ENCODE peak calls at places on chromosomes 4 and X, in six cellular contexts. N is right lobe of liver, H is spleen, V is uterus, K is endothelial cell of umbilical vein, T is adrenal gland. L is an unnamed sample. For H3K4me1, the result is how much of the 10 kb centered on the place peaks cover.

GRCh38 chr4:73609688-73610087 is 10.5 kb downstream of the RASSF6 start:
- DNase-seq in N (no peak), H (no peak), V (no peak), K (peak), T (no peak), L (no peak)

GRCh38 chrX:16517206-16517605 is 132.8 kb upstream of the S100G start:
- DNase-seq in N (no peak), H (no peak), V (no peak), K (no peak), T (no peak), L (no peak)

GRCh38 chr4:109979932-109980717 is 67.4 kb downstream of the EGF start:
- DNase-seq in N (no peak), H (no peak), V (no peak), K (no peak), T (no peak), L (no peak)

GRCh38 chrX:87370865-87371264 is 146.7 kb upstream of the KLHL4 start:
- DNase-seq in N (no peak), H (no peak), V (no peak), K (no peak), T (no peak), L (no peak)

GRCh38 chr4:81454498-81454897 is 17.2 kb downstream of the RASGEF1B start:
- DNase-seq in N (no peak), H (no peak), V (no peak), K (no peak), T (no peak), L (no peak)

GRCh38 chr4:74640111-74640903 is 154.0 kb downstream of the BTC start:
- DNase-seq in N (no peak), H (no peak), V (no peak), K (peak), T (no peak), L (no peak)

GRCh38 chr4:8132947-8133705 is 25.5 kb downstream of the ABLIM2 start:
- DNase-seq in N (no peak), H (no peak), V (no peak), K (no peak), T (no peak), L (peak)

GRCh38 chr4:156838761-156839160 is 132.8 kb downstream of the PDGFC start:
- DNase-seq in N (no peak), H (no peak), V (no peak), K (no peak), T (no peak), L (no peak)

GRCh38 chr4:22848332-22848731 is 155.6 kb downstream of the GBA3 start:
- DNase-seq in N (no peak), H (no peak), V (no peak), K (no peak), T (no peak), L (no peak)

GRCh38 chr4:168981460-168981859 is 28.6 kb downstream of the CBR4 start:
- DNase-seq in N (no peak), H (no peak), V (no peak), K (peak), T (no peak), L (no peak)

GRCh38 chr4:73213917-73214663 is 44.5 kb downstream of the ANKRD17 start:
- DNase-seq in N (no peak), H (no peak), V (no peak), K (peak), T (no peak), L (no peak)

GRCh38 chr4:95547708-95548471 is 883 bp downstream of the UNC5C start:
- DNase-seq in N (peak), H (no peak), V (peak), K (peak), T (peak), L (peak)

GRCh38 chr4:188986271-188986689 is 847.0 kb downstream of the TRIML1 start:
- DNase-seq in N (no peak), H (no peak), V (no peak), K (no peak), T (no peak), L (no peak)

GRCh38 chr4:121198261-121198660 is 34.1 kb upstream of the TNIP3 start:
- DNase-seq in N (no peak), H (no peak), V (no peak), K (no peak), T (no peak), L (no peak)

GRCh38 chr4:8267077-8267476 is 2.5 kb upstream of the HTRA3 start:
- DNase-seq in N (peak), H (no peak), V (peak), K (peak), T (peak), L (peak)

GRCh38 chr4:48756689-48757220 is 23.3 kb downstream of the FRYL start:
- DNase-seq in N (no peak), H (no peak), V (no peak), K (no peak), T (no peak), L (no peak)

GRCh38 chr4:22515888-22516541 is at the start of gene ADGRA3:
- DNase-seq in N (peak), H (peak), V (peak), K (peak), T (peak), L (peak)

GRCh38 chr4:125710766-125711165 is 396.0 kb downstream of the FAT4 start:
- DNase-seq in N (no peak), H (no peak), V (no peak), K (no peak), T (no peak), L (no peak)

GRCh38 chr4:117370944-117371665 is 285.7 kb upstream of the TRAM1L1 start:
- DNase-seq in N (no peak), H (no peak), V (no peak), K (no peak), T (no peak), L (no peak)

GRCh38 chr4:188295899-188296298 is 156.7 kb downstream of the TRIML1 start:
- DNase-seq in N (no peak), H (no peak), V (no peak), K (no peak), T (no peak), L (no peak)

GRCh38 chr4:120769227-120769626 is 153.3 kb downstream of the PRDM5 start:
- DNase-seq in N (no peak), H (no peak), V (no peak), K (peak), T (no peak), L (no peak)

GRCh38 chr4:72567821-72568620 is 1.0 kb downstream of the ADAMTS3 start:
- DNase-seq in N (peak), H (peak), V (peak), K (peak), T (peak), L (peak)

GRCh38 chrX:46595084-46595483 is 21.5 kb downstream of the CHST7 start:
- DNase-seq in N (no peak), H (no peak), V (no peak), K (no peak), T (no peak), L (no peak)

GRCh38 chr4:3442959-3443749 is 1.4 kb downstream of the HGFAC start:
- DNase-seq in N (peak), H (peak), V (no peak), K (peak), T (peak), L (peak)

DNA sequence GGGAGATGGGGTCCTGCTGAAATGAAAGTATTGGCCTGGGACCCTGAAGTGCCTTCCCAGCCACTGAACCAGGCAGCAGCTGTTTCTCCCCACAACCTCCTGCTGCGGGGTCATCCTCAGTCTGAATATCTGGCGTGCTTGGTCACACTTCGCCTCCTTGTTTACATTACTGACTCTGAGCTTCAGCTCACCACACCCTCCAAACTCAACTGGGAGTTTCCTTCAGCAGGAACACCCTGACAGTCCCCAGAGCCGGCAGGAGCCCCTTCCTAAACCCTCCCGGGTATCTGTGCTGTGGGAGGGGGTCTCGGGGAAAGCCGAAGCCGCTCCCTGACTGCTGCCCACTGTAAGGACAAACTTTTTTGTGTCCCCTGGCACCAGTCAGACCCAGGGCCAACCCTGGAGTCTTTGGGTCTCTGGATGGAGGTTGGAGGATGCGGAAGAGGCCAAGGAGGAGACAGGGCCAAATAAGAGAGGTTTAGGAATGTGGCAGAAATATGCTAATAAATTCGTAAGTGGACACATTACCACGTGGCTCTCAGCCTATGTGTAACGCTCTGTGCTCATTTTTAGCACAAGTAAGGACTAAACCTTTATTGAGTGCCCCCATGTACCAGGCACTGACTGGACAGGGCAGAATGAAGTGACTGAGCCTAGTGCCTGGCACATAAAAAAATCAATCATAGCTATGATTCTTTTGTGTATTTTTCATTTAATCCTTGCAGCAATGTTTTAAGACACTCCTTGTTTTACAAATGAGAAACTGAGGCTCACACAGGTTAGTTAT is 20.7 kb downstream of the FHDC1 start:
- DNase-seq in N (no peak), H (no peak), V (no peak), K (peak), T (no peak), L (no peak)
- TF ChIP-seq POLR2A in N (no peak), H (no peak), V (no peak), K (no peak), T (no peak), L (no peak)

GRCh38 chr4:69056921-69057562 is 39.2 kb upstream of the UGT2B7 start:
- DNase-seq in N (no peak), H (no peak), V (no peak), K (no peak), T (no peak), L (no peak)
- H3K4me3 ChIP-seq in N (peak), H (no peak), V (no peak), K (no peak), T (no peak), L (no peak)

GRCh38 chr4:184386271-184386781 is 88.0 kb downstream of the IRF2 start:
- DNase-seq in N (no peak), H (no peak), V (no peak), K (no peak), T (peak), L (no peak)

GRCh38 chr4:184384056-184384809 is 90.1 kb downstream of the IRF2 start:
- DNase-seq in N (peak), H (peak), V (peak), K (peak), T (peak), L (peak)

GRCh38 chr4:184384810-184385557 is 89.4 kb downstream of the IRF2 start:
- DNase-seq in N (peak), H (no peak), V (no peak), K (no peak), T (peak), L (no peak)

GRCh38 chr4:184387351-184387750 is 87.0 kb downstream of the IRF2 start:
- DNase-seq in N (no peak), H (peak), V (no peak), K (no peak), T (peak), L (no peak)

DNA sequence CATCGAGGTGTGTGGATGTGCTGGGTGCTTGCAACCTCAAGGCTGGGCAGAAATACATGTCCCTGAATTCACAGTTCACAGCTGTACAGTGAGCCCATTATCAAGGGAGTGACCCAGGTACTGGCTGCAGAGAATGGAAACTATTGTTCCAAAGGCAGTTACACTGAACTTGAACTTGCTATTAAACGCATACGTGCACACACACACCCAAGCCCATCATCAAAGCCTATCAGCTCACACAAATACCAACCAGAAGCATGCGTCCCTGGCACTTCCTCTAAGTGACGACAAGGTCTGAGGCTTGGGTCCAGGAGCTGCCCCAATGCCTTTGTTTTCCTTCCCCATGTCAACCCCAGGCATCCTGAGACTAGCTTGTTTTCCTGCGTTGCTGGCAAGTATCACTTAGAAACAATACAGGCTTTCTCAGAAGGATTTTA is 88.6 kb downstream of the IRF2 start:
- DNase-seq in N (peak), H (no peak), V (peak), K (peak), T (peak), L (no peak)
- H3K4me1 ChIP-seq in N (under half), H (half or more), V (under half), K (half or more), T (under half), L (under half)

GRCh38 chr4:688695-689497 is at the start of gene SLC49A3:
- DNase-seq in N (peak), H (peak), V (no peak), K (no peak), T (no peak), L (no peak)
- TF ChIP-seq POLR2A in N (no peak), H (no peak), V (no peak), K (peak), T (no peak), L (no peak)

GRCh38 chrX:23952401-23952800 is 44.6 kb downstream of the CXorf58 start:
- DNase-seq in N (no peak), H (no peak), V (no peak), K (no peak), T (no peak), L (no peak)

GRCh38 chrX:23953908-23954269 is 46.1 kb downstream of the CXorf58 start:
- DNase-seq in N (no peak), H (no peak), V (no peak), K (no peak), T (no peak), L (no peak)

GRCh38 chrX:23954396-23954795 is 46.6 kb downstream of the CXorf58 start:
- DNase-seq in N (no peak), H (no peak), V (no peak), K (no peak), T (no peak), L (no peak)

GRCh38 chrX:23952984-23953907 is 45.4 kb downstream of the CXorf58 start:
- DNase-seq in N (no peak), H (no peak), V (no peak), K (peak), T (no peak), L (no peak)
- H3K4me3 ChIP-seq in N (no peak), H (peak), V (no peak), K (no peak), T (no peak), L (no peak)

L was measured in testis.